ENCODE peak calls at places on chromosomes 11 and 22, in seven cellular contexts. One of them, this sample, is unnamed.

GRCh38 chr11:44484211-44484610 is 81.3 kb upstream of the CD82 start:
- DNase-seq in right lobe of liver: no peak
- DNase-seq in transverse colon: no peak
- DNase-seq in ovary: no peak
- DNase-seq in tibial nerve: no peak
- DNase-seq in IMR-90: peak; percentile 5
- DNase-seq in CD8-positive, alpha-beta memory T cell: no peak
- DNase-seq in this sample: peak; percentile 40

GRCh38 chr11:17807034-17807433 is 72.5 kb downstream of the KCNC1 start:
- DNase-seq in IMR-90: no peak
- DNase-seq in right lobe of liver: no peak
- DNase-seq in CD8-positive, alpha-beta memory T cell: no peak
- DNase-seq in ovary: no peak
- DNase-seq in transverse colon: no peak
- DNase-seq in tibial nerve: no peak
- DNase-seq in this sample: no peak

GRCh38 chr22:22661275-22661674 is 16.9 kb downstream of the GGTLC2 start:
- DNase-seq in right lobe of liver: no peak
- DNase-seq in ovary: no peak
- DNase-seq in IMR-90: no peak
- DNase-seq in CD8-positive, alpha-beta memory T cell: no peak
- DNase-seq in transverse colon: no peak
- DNase-seq in tibial nerve: no peak
- DNase-seq in this sample: no peak

GRCh38 chr11:102836290-102836875 is 7.0 kb downstream of the MMP3 start:
- DNase-seq in right lobe of liver: no peak
- DNase-seq in ovary: no peak
- DNase-seq in IMR-90: peak; percentile 78
- DNase-seq in tibial nerve: no peak
- DNase-seq in transverse colon: no peak
- DNase-seq in CD8-positive, alpha-beta memory T cell: no peak
- DNase-seq in this sample: no peak

GRCh38 chr11:59145534-59145933 is 2.9 kb downstream of the FAM111A start:
- DNase-seq in right lobe of liver: no peak
- DNase-seq in CD8-positive, alpha-beta memory T cell: no peak
- DNase-seq in ovary: no peak
- DNase-seq in tibial nerve: no peak
- DNase-seq in transverse colon: no peak
- DNase-seq in IMR-90: peak; percentile 64
- DNase-seq in this sample: no peak

GRCh38 chr11:79265756-79266322 is 175.0 kb downstream of the TENM4 start:
- DNase-seq in IMR-90: peak; percentile 91
- DNase-seq in CD8-positive, alpha-beta memory T cell: no peak
- DNase-seq in right lobe of liver: no peak
- DNase-seq in ovary: no peak
- DNase-seq in transverse colon: no peak
- DNase-seq in tibial nerve: no peak
- DNase-seq in this sample: no peak

GRCh38 chr22:36431977-36432376 is 44.2 kb upstream of the MYH9 start:
- DNase-seq in ovary: no peak
- DNase-seq in IMR-90: no peak
- DNase-seq in right lobe of liver: no peak
- DNase-seq in transverse colon: no peak
- DNase-seq in tibial nerve: no peak
- DNase-seq in CD8-positive, alpha-beta memory T cell: no peak
- DNase-seq in this sample: no peak

GRCh38 chr11:108669711-108670110 is 4.8 kb downstream of the DDX10 start:
- DNase-seq in right lobe of liver: no peak
- DNase-seq in transverse colon: no peak
- DNase-seq in tibial nerve: no peak
- DNase-seq in IMR-90: no peak
- DNase-seq in CD8-positive, alpha-beta memory T cell: no peak
- DNase-seq in ovary: no peak
- DNase-seq in this sample: no peak

GRCh38 chr11:125916683-125917337 is 12.5 kb downstream of the DDX25 start:
- DNase-seq in CD8-positive, alpha-beta memory T cell: no peak
- DNase-seq in transverse colon: peak; percentile 82
- DNase-seq in IMR-90: no peak
- DNase-seq in right lobe of liver: no peak
- DNase-seq in tibial nerve: no peak
- DNase-seq in ovary: no peak
- DNase-seq in this sample: no peak

GRCh38 chr11:111977141-111978027 is 40.2 kb downstream of the DIXDC1 start:
- DNase-seq in transverse colon: peak; percentile 67
- DNase-seq in right lobe of liver: peak; percentile 83
- DNase-seq in ovary: peak; percentile 78
- DNase-seq in IMR-90: no peak
- DNase-seq in CD8-positive, alpha-beta memory T cell: peak; percentile 6
- DNase-seq in tibial nerve: peak; percentile 44
- DNase-seq in this sample: peak; percentile 89

GRCh38 chr11:71474771-71475483 is 21.9 kb downstream of the NADSYN1 start:
- DNase-seq in CD8-positive, alpha-beta memory T cell: no peak
- DNase-seq in IMR-90: no peak
- DNase-seq in right lobe of liver: peak; percentile 35
- DNase-seq in ovary: no peak
- DNase-seq in transverse colon: no peak
- DNase-seq in tibial nerve: no peak
- DNase-seq in this sample: peak; percentile 48

GRCh38 chr11:116870054-116870453 is 32.6 kb upstream of the APOA1 start:
- DNase-seq in transverse colon: no peak
- DNase-seq in CD8-positive, alpha-beta memory T cell: no peak
- DNase-seq in ovary: no peak
- DNase-seq in right lobe of liver: no peak
- DNase-seq in IMR-90: no peak
- DNase-seq in tibial nerve: no peak
- DNase-seq in this sample: no peak
- H3K4me1 ChIP-seq in transverse colon: no peaks in the 10 kb centered on the region
- H3K4me1 ChIP-seq in CD8-positive, alpha-beta memory T cell: no peaks in the 10 kb centered on the region
- H3K4me1 ChIP-seq in ovary: no peaks in the 10 kb centered on the region
- H3K4me1 ChIP-seq in right lobe of liver: peaks cover 38% of the 10 kb centered on the region
- H3K4me1 ChIP-seq in IMR-90: peaks cover 2% of the 10 kb centered on the region
- H3K4me1 ChIP-seq in tibial nerve: no peaks in the 10 kb centered on the region
- H3K4me1 ChIP-seq in this sample: no peaks in the 10 kb centered on the region

GRCh38 chr11:1771700-1772099 is 8.0 kb upstream of the CTSD start:
- DNase-seq in CD8-positive, alpha-beta memory T cell: no peak
- DNase-seq in ovary: no peak
- DNase-seq in IMR-90: peak; percentile 62
- DNase-seq in right lobe of liver: no peak
- DNase-seq in tibial nerve: no peak
- DNase-seq in transverse colon: peak; percentile 20
- DNase-seq in this sample: peak; percentile 58
- H3K4me1 ChIP-seq in CD8-positive, alpha-beta memory T cell: peaks cover 11% of the 10 kb centered on the region
- H3K4me1 ChIP-seq in ovary: peaks cover 1% of the 10 kb centered on the region
- H3K4me1 ChIP-seq in IMR-90: peaks cover 14% of the 10 kb centered on the region
- H3K4me1 ChIP-seq in right lobe of liver: no peaks in the 10 kb centered on the region
- H3K4me1 ChIP-seq in tibial nerve: no peaks in the 10 kb centered on the region
- H3K4me1 ChIP-seq in transverse colon: peaks cover 12% of the 10 kb centered on the region
- H3K4me1 ChIP-seq in this sample: no peaks in the 10 kb centered on the region

GRCh38 chr11:88597387-88597786 is 259.9 kb upstream of the CTSC start:
- DNase-seq in IMR-90: no peak
- DNase-seq in tibial nerve: no peak
- DNase-seq in ovary: no peak
- DNase-seq in right lobe of liver: no peak
- DNase-seq in CD8-positive, alpha-beta memory T cell: no peak
- DNase-seq in transverse colon: no peak
- DNase-seq in this sample: no peak
- H3K4me1 ChIP-seq in IMR-90: no peaks in the 10 kb centered on the region
- H3K4me1 ChIP-seq in tibial nerve: no peaks in the 10 kb centered on the region
- H3K4me1 ChIP-seq in ovary: no peaks in the 10 kb centered on the region
- H3K4me1 ChIP-seq in right lobe of liver: no peaks in the 10 kb centered on the region
- H3K4me1 ChIP-seq in CD8-positive, alpha-beta memory T cell: peaks cover 4% of the 10 kb centered on the region
- H3K4me1 ChIP-seq in transverse colon: no peaks in the 10 kb centered on the region
- H3K4me1 ChIP-seq in this sample: no peaks in the 10 kb centered on the region

DNA sequence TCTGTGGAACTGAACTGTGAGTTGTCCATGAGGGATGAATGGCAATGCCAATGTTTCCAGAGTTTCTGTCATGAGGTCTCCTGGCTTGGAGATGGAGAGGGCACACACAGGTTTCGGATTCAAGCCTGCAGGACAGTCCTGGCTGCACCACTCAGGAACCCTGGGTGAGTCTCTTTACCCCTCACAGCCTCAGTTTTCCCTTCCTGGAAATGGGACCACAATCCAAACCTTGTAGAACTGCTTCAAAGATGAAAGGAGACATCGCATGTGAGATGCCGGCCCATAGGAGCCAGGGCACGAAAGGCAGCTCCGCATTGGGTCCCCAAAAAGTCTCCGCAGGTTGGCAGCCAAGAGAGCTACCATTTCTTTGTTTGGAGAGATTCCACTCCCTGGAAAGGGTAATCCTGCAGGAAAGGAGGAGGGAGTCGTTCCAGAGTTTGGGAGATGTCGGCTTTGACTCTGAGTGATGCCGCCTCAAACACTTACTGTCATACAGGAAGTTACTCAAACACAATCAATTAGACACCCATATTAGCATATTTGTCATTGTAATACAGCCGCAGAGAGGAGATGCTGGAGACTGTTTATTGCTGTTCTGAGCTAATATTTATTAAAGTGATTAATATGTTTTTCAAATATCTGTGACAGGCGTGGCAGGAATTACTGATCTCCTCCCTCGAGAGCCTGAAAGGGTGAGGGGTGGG is 318.3 kb downstream of the MN1 start:
- DNase-seq in transverse colon: no peak
- DNase-seq in IMR-90: no peak
- DNase-seq in CD8-positive, alpha-beta memory T cell: no peak
- DNase-seq in tibial nerve: no peak
- DNase-seq in ovary: no peak
- DNase-seq in right lobe of liver: no peak
- DNase-seq in this sample: no peak
- H3K4me1 ChIP-seq in transverse colon: peaks cover 4% of the 10 kb centered on the region
- H3K4me1 ChIP-seq in IMR-90: peaks cover 6% of the 10 kb centered on the region
- H3K4me1 ChIP-seq in CD8-positive, alpha-beta memory T cell: no peaks in the 10 kb centered on the region
- H3K4me1 ChIP-seq in tibial nerve: no peaks in the 10 kb centered on the region
- H3K4me1 ChIP-seq in ovary: peaks cover 3% of the 10 kb centered on the region
- H3K4me1 ChIP-seq in right lobe of liver: peaks cover 4% of the 10 kb centered on the region
- H3K4me1 ChIP-seq in this sample: no peaks in the 10 kb centered on the region

DNA sequence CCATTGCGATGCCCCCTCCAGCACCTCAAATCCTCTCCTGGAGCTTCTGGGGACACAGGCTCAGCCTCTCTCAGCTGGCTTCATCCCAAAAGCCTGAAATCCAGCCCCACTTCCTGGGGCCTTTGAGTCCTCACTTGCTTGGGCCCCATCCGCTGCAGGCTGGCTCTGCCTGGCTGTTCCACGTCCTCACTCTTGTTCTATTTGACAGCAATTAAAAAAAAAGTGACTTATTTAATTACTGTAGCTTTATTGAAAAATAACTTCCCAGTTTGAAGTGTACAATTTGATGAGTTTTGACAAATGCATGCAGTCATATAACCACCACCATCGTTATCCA is 27.2 kb downstream of the PARVG start:
- DNase-seq in CD8-positive, alpha-beta memory T cell: no peak
- DNase-seq in tibial nerve: no peak
- DNase-seq in ovary: no peak
- DNase-seq in transverse colon: no peak
- DNase-seq in IMR-90: no peak
- DNase-seq in right lobe of liver: no peak
- DNase-seq in this sample: no peak
- H3K4me1 ChIP-seq in CD8-positive, alpha-beta memory T cell: no peaks in the 10 kb centered on the region
- H3K4me1 ChIP-seq in tibial nerve: no peaks in the 10 kb centered on the region
- H3K4me1 ChIP-seq in ovary: no peaks in the 10 kb centered on the region
- H3K4me1 ChIP-seq in transverse colon: peaks cover 9% of the 10 kb centered on the region
- H3K4me1 ChIP-seq in IMR-90: peaks cover 10% of the 10 kb centered on the region
- H3K4me1 ChIP-seq in right lobe of liver: no peaks in the 10 kb centered on the region
- H3K4me1 ChIP-seq in this sample: peaks cover 17% of the 10 kb centered on the region

GRCh38 chr11:39220501-39221230 is 2238.8 kb downstream of the LRRC4C start:
- DNase-seq in transverse colon: no peak
- DNase-seq in IMR-90: no peak
- DNase-seq in ovary: no peak
- DNase-seq in tibial nerve: no peak
- DNase-seq in CD8-positive, alpha-beta memory T cell: no peak
- DNase-seq in right lobe of liver: no peak
- DNase-seq in this sample: no peak

GRCh38 chr11:39220069-39220468 is 2239.4 kb downstream of the LRRC4C start:
- DNase-seq in tibial nerve: no peak
- DNase-seq in right lobe of liver: no peak
- DNase-seq in CD8-positive, alpha-beta memory T cell: no peak
- DNase-seq in ovary: no peak
- DNase-seq in transverse colon: no peak
- DNase-seq in IMR-90: no peak
- DNase-seq in this sample: no peak

GRCh38 chr11:39221739-39222138 is 2237.7 kb downstream of the LRRC4C start:
- DNase-seq in right lobe of liver: no peak
- DNase-seq in ovary: no peak
- DNase-seq in CD8-positive, alpha-beta memory T cell: no peak
- DNase-seq in transverse colon: no peak
- DNase-seq in tibial nerve: no peak
- DNase-seq in IMR-90: no peak
- DNase-seq in this sample: no peak
- H3K4me1 ChIP-seq in right lobe of liver: no peaks in the 10 kb centered on the region
- H3K4me1 ChIP-seq in ovary: no peaks in the 10 kb centered on the region
- H3K4me1 ChIP-seq in CD8-positive, alpha-beta memory T cell: no peaks in the 10 kb centered on the region
- H3K4me1 ChIP-seq in transverse colon: no peaks in the 10 kb centered on the region
- H3K4me1 ChIP-seq in tibial nerve: no peaks in the 10 kb centered on the region
- H3K4me1 ChIP-seq in IMR-90: no peaks in the 10 kb centered on the region
- H3K4me1 ChIP-seq in this sample: no peaks in the 10 kb centered on the region

DNA sequence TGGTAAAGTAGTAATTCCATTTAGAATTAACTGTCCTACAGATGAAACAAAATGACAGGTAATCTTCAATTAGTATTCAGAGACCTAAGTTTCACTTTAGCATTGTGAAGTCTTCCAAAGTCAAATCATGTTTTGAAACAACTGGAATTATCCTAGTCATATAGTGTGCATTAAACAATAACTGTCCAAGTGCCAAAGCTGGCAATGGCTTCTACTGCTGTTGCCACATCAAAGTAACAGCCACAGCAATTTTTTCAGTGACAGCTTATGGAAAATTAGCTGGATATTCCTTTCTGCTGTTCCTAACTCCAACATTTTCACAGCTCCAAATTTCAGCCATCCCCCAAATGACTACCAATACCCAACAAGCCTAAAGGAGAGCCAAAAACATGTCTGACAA is 45.2 kb upstream of the CCDC34 start:
- DNase-seq in IMR-90: no peak
- DNase-seq in ovary: no peak
- DNase-seq in CD8-positive, alpha-beta memory T cell: no peak
- DNase-seq in right lobe of liver: no peak
- DNase-seq in tibial nerve: no peak
- DNase-seq in transverse colon: no peak
- DNase-seq in this sample: no peak
- H3K4me1 ChIP-seq in IMR-90: no peaks in the 10 kb centered on the region
- H3K4me1 ChIP-seq in ovary: no peaks in the 10 kb centered on the region
- H3K4me1 ChIP-seq in CD8-positive, alpha-beta memory T cell: no peaks in the 10 kb centered on the region
- H3K4me1 ChIP-seq in right lobe of liver: peaks cover 16% of the 10 kb centered on the region
- H3K4me1 ChIP-seq in tibial nerve: no peaks in the 10 kb centered on the region
- H3K4me1 ChIP-seq in transverse colon: peaks cover 1% of the 10 kb centered on the region
- H3K4me1 ChIP-seq in this sample: no peaks in the 10 kb centered on the region

This sample was measured in sigmoid colon.